ENCODE peak calls at places on chromosomes 12 and 14, in five cellular contexts. H, S, L, C and K are unnamed samples.
A peak's percentile ranks its signal among the peaks of the same experiment; 100 is the strongest.

GRCh38 chr14:74921987-74922751 is 891 bp downstream of the RPS6KL1 start:
- DNase-seq in H (no peak), S (no peak), L (no peak), C (no peak), K (no peak)

GRCh38 chr12:51071663-51072062 is 11.7 kb downstream of the CSRNP2 start:
- DNase-seq in H (no peak), S (no peak), L (no peak), C (no peak), K (no peak)

GRCh38 chr14:78403278-78403815 is 233.2 kb downstream of the NRXN3 start:
- DNase-seq in H (no peak), S (peak; percentile 75), L (peak; percentile 83), C (no peak), K (no peak)

GRCh38 chr12:103556890-103557667 is 30.0 kb upstream of the STAB2 start:
- DNase-seq in H (no peak), S (no peak), L (no peak), C (peak; percentile 37), K (no peak)

GRCh38 chr14:50344831-50345563 is 32.9 kb downstream of the DMAC2L start:
- DNase-seq in H (no peak), S (no peak), L (no peak), C (no peak), K (no peak)

GRCh38 chr12:550473-551260 is 90.9 kb downstream of the B4GALNT3 start:
- DNase-seq in H (peak; percentile 69), S (no peak), L (no peak), C (no peak), K (no peak)

GRCh38 chr14:88385212-88386101 is at the start of gene SPATA7:
- DNase-seq in H (peak; percentile 96), S (peak; percentile 90), L (peak; percentile 25), C (peak; percentile 91), K (peak; percentile 95)

GRCh38 chr14:70707138-70708038 is 65.7 kb downstream of the TTC9 start:
- DNase-seq in H (no peak), S (peak; percentile 89), L (peak; percentile 93), C (no peak), K (no peak)

GRCh38 chr12:22283006-22283506 is 51.5 kb downstream of the ST8SIA1 start:
- DNase-seq in H (no peak), S (peak; percentile 92), L (no peak), C (no peak), K (no peak)

GRCh38 chr12:128789356-128789929 is 34.3 kb downstream of the SLC15A4 start:
- DNase-seq in H (no peak), S (no peak), L (no peak), C (no peak), K (no peak)

GRCh38 chr14:99873653-99874052 is 80.4 kb downstream of the EML1 start:
- DNase-seq in H (no peak), S (no peak), L (no peak), C (no peak), K (no peak)

GRCh38 chr14:64193821-64194220 is 100.3 kb downstream of the ESR2 start:
- DNase-seq in H (no peak), S (no peak), L (no peak), C (no peak), K (no peak)

GRCh38 chr14:53391156-53391555 is 238.0 kb upstream of the DDHD1 start:
- DNase-seq in H (no peak), S (peak; percentile 90), L (no peak), C (peak; percentile 63), K (no peak)

GRCh38 chr14:65219353-65219752 is 117.0 kb upstream of the MAX start:
- DNase-seq in H (no peak), S (no peak), L (no peak), C (no peak), K (no peak)

GRCh38 chr12:39884616-39885125 is 221.2 kb downstream of the SLC2A13 start:
- DNase-seq in H (no peak), S (no peak), L (no peak), C (no peak), K (no peak)

GRCh38 chr14:71538949-71539659 is 393.1 kb upstream of the RGS6 start:
- DNase-seq in H (no peak), S (no peak), L (no peak), C (no peak), K (no peak)

GRCh38 chr12:10191865-10192264 is 13.0 kb downstream of the TMEM52B start:
- DNase-seq in H (no peak), S (peak; percentile 90), L (no peak), C (no peak), K (no peak)

GRCh38 chr14:92607702-92608429 is 94.3 kb downstream of the RIN3 start:
- DNase-seq in H (no peak), S (peak; percentile 66), L (no peak), C (no peak), K (no peak)

GRCh38 chr14:20112321-20112720 is 1.8 kb downstream of the OR4K17 start:
- DNase-seq in H (no peak), S (no peak), L (no peak), C (no peak), K (no peak)

GRCh38 chr12:6074979-6075585 is 49.4 kb downstream of the VWF start:
- DNase-seq in H (no peak), S (peak; percentile 41), L (no peak), C (no peak), K (peak; percentile 72)

GRCh38 chr12:103773109-103773905 is 67.7 kb downstream of the NT5DC3 start:
- DNase-seq in H (no peak), S (peak; percentile 36), L (no peak), C (no peak), K (no peak)

GRCh38 chr14:64741961-64742360 is 37.7 kb downstream of the PLEKHG3 start:
- DNase-seq in H (no peak), S (no peak), L (no peak), C (no peak), K (no peak)

GRCh38 chr12:93347054-93347786 is 30.5 kb upstream of the NUDT4 start:
- DNase-seq in H (no peak), S (no peak), L (no peak), C (no peak), K (no peak)

DNA sequence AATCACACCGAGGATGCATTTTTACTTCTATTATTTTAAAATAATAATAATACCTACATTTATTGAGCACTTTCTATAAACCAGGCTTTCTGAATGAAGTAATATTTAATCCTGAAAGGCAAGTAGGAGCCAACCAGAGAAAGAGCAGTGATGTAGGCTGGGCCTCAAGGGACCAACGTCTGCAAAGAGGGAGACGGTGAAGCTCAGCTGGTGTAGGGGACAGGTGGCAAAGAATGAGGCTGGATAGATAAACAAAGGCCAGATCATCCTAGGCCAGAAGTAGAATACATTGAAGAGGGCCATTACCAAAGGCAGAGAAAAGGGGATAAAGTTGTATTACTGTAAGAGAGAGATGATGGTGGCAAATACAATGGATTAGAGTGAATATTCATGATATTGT is 810 bp upstream of the TMBIM4 start:
- DNase-seq in H (no peak), S (no peak), L (no peak), C (no peak), K (no peak)
- H3K27ac ChIP-seq in H (peak overlapping the region; percentile 97), S (no peak overlapping the region), L (no peak overlapping the region), C (peak overlapping the region; percentile 100), K (peak overlapping the region; percentile 99)

GRCh38 chr12:53588155-53588554 is 38.0 kb downstream of the ATF7 start:
- DNase-seq in H (no peak), S (no peak), L (no peak), C (no peak), K (no peak)
- H3K4me1 ChIP-seq in H (no peaks in the 10 kb centered on the region), S (no peaks in the 10 kb centered on the region), L (peaks cover 15% of the 10 kb centered on the region), C (no peaks in the 10 kb centered on the region), K (no peaks in the 10 kb centered on the region)

GRCh38 chr14:105456736-105457703 is 17.6 kb upstream of the CRIP2 start:
- DNase-seq in H (peak; percentile 47), S (no peak), L (no peak), C (no peak), K (no peak)
- H3K4me3 ChIP-seq in H (no peak overlapping the region), S (no peak overlapping the region), L (no peak overlapping the region), C (no peak overlapping the region), K (no peak overlapping the region)

GRCh38 chr14:76376878-76377523 is 1.1 kb downstream of the ESRRB start:
- DNase-seq in H (no peak), S (no peak), L (no peak), C (no peak), K (no peak)

GRCh38 chr14:76376409-76376877 is 506 bp downstream of the ESRRB start:
- DNase-seq in H (no peak), S (no peak), L (no peak), C (no peak), K (no peak)

GRCh38 chr14:76375484-76375883 is 453 bp upstream of the ESRRB start:
- DNase-seq in H (no peak), S (peak; percentile 4), L (no peak), C (no peak), K (no peak)

GRCh38 chr14:76377675-76378074 is 1.7 kb downstream of the ESRRB start:
- DNase-seq in H (no peak), S (no peak), L (no peak), C (no peak), K (no peak)

GRCh38 chr14:76376001-76376404 is at the start of gene ESRRB:
- DNase-seq in H (no peak), S (peak; percentile 19), L (no peak), C (no peak), K (no peak)
- H3K27ac ChIP-seq in H (no peak within 1 kb of the TSS), S (no peak within 1 kb of the TSS), L (no peak within 1 kb of the TSS), C (no peak within 1 kb of the TSS), K (no peak within 1 kb of the TSS)

DNA sequence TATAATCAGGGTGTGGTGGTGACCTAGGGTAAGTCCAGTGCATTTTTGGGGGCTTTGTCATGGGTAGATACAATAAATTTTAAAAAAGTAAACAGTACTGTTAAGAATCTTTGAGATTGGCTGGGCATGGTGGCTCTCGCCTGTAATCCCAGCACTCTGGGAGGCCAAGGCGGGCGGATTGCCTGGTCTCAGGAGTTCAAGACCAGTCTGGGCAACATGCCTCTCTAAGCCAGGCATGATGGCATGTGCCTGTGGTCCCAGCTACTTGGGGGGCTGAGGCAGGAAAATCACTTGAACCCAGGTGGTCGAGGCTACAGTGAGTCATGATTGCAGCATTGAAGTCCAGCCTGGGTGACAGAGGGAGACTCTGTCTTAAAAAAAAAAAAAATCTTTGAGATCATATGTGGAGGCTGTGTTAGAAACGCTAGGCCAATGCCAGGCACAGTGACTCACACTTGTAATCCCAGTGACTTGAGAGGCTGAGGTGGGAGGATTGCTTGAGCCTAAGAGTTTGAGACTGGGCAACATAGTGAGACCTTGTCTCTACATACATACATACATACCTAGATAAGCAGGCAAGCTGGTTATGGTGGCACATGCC is 67.7 kb downstream of the PRKCH start:
- DNase-seq in H (no peak), S (peak; percentile 8), L (no peak), C (no peak), K (no peak)
- H3K4me1 ChIP-seq in H (peaks cover 5% of the 10 kb centered on the region), S (no peaks in the 10 kb centered on the region), L (peaks cover 75% of the 10 kb centered on the region), C (no peaks in the 10 kb centered on the region), K (peaks cover 47% of the 10 kb centered on the region)